ENCODE peak calls at places on chromosomes 6 and 20, in eight cellular contexts. K is tibial nerve; L is endothelial cell; W is WTC11; P is GM20000; M is GM06990; J is activated CD8-positive, alpha-beta T cell treated with anti-CD3 and anti-CD28 coated beads for 36 hours; Y is choroid plexus epithelial cell. B is an unnamed sample.

GRCh38 chr20:44956410-44956809 is 3.8 kb downstream of the TOMM34 start:
- DNase-seq in K (no peak), L (no peak), W (no peak), P (no peak), M (no peak), J (no peak), Y (no peak), B (no peak)

GRCh38 chr6:159594106-159594749 is 98.8 kb downstream of the SOD2 start:
- DNase-seq in K (no peak), L (no peak), W (no peak), P (no peak), M (no peak), J (no peak), Y (peak; percentile 57), B (peak; percentile 80)

GRCh38 chr6:35480176-35480575 is 12.0 kb downstream of the RPL10A start:
- DNase-seq in K (no peak), L (no peak), W (no peak), P (no peak), M (no peak), J (no peak), Y (no peak), B (no peak)

GRCh38 chr6:159983641-159984080 is 14.8 kb downstream of the IGF2R start:
- DNase-seq in K (no peak), L (no peak), W (no peak), P (no peak), M (no peak), J (no peak), Y (peak; percentile 81), B (peak; percentile 61)

GRCh38 chr20:47304287-47304686 is 52.2 kb downstream of the ZMYND8 start:
- DNase-seq in K (no peak), L (no peak), W (no peak), P (no peak), M (no peak), J (no peak), Y (peak; percentile 53), B (peak; percentile 34)

GRCh38 chr6:164121527-164121926 is 707.0 kb downstream of the QKI start:
- DNase-seq in K (no peak), L (no peak), W (no peak), P (no peak), M (no peak), J (no peak), Y (no peak), B (no peak)

GRCh38 chr20:44089987-44090674 is 96.9 kb downstream of the JPH2 start:
- DNase-seq in K (no peak), L (no peak), W (no peak), P (no peak), M (no peak), J (peak; percentile 37), Y (peak; percentile 85), B (peak; percentile 54)

GRCh38 chr6:164243949-164244348 is 829.4 kb downstream of the QKI start:
- DNase-seq in K (no peak), L (no peak), W (no peak), P (no peak), M (no peak), J (no peak), Y (no peak), B (no peak)

GRCh38 chr20:50227506-50227905 is 36.9 kb downstream of the CEBPB start:
- DNase-seq in K (no peak), L (no peak), W (no peak), P (no peak), M (no peak), J (no peak), Y (no peak), B (no peak)

GRCh38 chr6:156425374-156425773 is 351.8 kb upstream of the ARID1B start:
- DNase-seq in K (no peak), L (no peak), W (no peak), P (no peak), M (no peak), J (no peak), Y (peak; percentile 85), B (peak; percentile 98)

GRCh38 chr6:169638388-169638787 is 63.4 kb downstream of the WDR27 start:
- DNase-seq in K (no peak), L (no peak), W (no peak), P (no peak), M (no peak), J (no peak), Y (no peak), B (no peak)

GRCh38 chr6:169638915-169639314 is 62.9 kb downstream of the WDR27 start:
- DNase-seq in K (no peak), L (no peak), W (no peak), P (no peak), M (no peak), J (no peak), Y (no peak), B (no peak)

GRCh38 chr6:169640347-169640972 is 61.4 kb downstream of the WDR27 start:
- DNase-seq in K (no peak), L (no peak), W (no peak), P (no peak), M (no peak), J (no peak), Y (peak; percentile 39), B (no peak)

GRCh38 chr6:169640983-169641382 is 60.8 kb downstream of the WDR27 start:
- DNase-seq in K (no peak), L (no peak), W (no peak), P (no peak), M (no peak), J (no peak), Y (no peak), B (no peak)

DNA sequence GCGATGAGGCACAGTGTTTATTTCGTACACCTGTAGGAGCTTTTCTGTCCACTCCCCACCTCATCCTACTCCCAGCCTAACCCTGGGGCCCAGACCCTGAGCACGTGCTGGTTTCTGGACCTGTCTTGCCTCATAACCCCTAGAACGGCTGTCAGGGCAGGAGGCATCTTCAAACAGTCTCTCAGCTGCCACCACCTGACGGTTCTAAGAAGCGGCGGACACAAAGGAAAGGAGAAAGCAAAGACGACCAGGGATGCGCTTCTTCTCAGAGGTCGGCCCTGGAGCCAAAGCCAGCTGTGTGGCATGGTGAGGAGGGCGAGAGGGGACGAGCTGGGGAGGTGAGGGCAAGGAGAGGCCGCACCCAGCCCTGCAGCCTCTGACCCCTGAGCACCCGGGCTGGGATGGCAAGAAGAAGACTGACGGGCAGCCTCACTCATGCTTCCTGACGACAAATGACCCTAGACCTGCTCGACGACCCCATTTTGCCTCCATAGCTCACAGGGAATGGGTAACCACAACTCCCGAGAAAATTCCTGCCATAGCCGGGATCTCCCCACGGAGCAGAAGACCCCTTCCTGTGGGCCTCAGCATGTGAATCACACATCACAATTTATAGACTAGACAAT is 62.1 kb downstream of the WDR27 start:
- DNase-seq in K (no peak), L (no peak), W (no peak), P (no peak), M (no peak), J (no peak), Y (peak; percentile 16), B (no peak)
- TF ChIP-seq CTCF in K (no peak), L (no peak), W (no peak), P (no peak), M (no peak), J (no peak), Y (no peak), B (no peak)

GRCh38 chr20:32079655-32080109 is 27.6 kb downstream of the HCK start:
- DNase-seq in K (no peak), L (no peak), W (no peak), P (no peak), M (no peak), J (no peak), Y (no peak), B (no peak)
- TF ChIP-seq CTCF in K (no peak), L (no peak), W (no peak), P (no peak), M (peak; percentile 3), J (no peak), Y (no peak), B (no peak)

DNA sequence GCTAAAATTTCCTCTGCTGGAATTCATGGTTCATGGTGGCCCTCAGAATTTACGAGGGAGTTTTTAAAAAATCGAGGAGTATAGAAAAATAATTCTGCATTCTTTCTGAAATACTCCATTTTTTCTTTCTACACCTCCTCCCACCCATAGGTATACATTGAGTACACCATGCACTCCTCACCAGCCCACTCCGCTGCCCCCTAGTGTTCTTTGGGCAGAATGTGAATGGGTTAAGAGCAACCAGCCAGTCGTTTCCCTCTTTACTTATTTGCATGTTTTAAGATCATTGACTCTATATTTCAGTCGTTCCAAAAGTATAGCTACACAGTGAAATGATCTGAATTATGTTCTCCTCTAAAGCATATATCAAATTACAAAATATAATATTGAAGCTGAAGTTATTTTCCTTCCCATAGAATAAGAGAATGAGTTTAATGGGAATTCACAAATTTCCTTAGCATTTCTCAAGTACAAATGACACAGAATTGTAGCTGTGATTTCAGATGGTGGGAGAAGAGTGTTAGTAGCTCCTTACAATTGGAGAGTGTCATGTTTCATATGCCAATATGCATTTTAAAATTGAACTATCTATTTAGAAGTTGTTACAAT is 977.7 kb upstream of the SLC35B3 start:
- DNase-seq in K (no peak), L (peak; percentile 43), W (peak; percentile 57), P (peak; percentile 19), M (no peak), J (peak; percentile 36), Y (peak; percentile 41), B (no peak)
- TF ChIP-seq CTCF in K (no peak), L (peak; percentile 23), W (peak; percentile 42), P (peak; percentile 27), M (peak; percentile 81), J (peak; percentile 40), Y (peak; percentile 71), B (peak; percentile 63)

GRCh38 chr6:137011406-137011805 is 33.4 kb downstream of the IL20RA start:
- DNase-seq in K (no peak), L (no peak), W (no peak), P (no peak), M (no peak), J (no peak), Y (no peak), B (no peak)

GRCh38 chr6:137013031-137013430 is 31.7 kb downstream of the IL20RA start:
- DNase-seq in K (no peak), L (no peak), W (no peak), P (no peak), M (no peak), J (no peak), Y (no peak), B (peak; percentile 50)

GRCh38 chr6:137015943-137016342 is 28.8 kb downstream of the IL20RA start:
- DNase-seq in K (no peak), L (no peak), W (no peak), P (no peak), M (no peak), J (no peak), Y (no peak), B (no peak)

GRCh38 chr6:137016366-137016765 is 28.4 kb downstream of the IL20RA start:
- DNase-seq in K (no peak), L (no peak), W (no peak), P (no peak), M (no peak), J (no peak), Y (peak; percentile 23), B (peak; percentile 29)

GRCh38 chr6:137013738-137014602 is 30.8 kb downstream of the IL20RA start:
- DNase-seq in K (no peak), L (no peak), W (no peak), P (no peak), M (no peak), J (no peak), Y (peak; percentile 77), B (peak; percentile 57)
- TF ChIP-seq CTCF in K (no peak), L (no peak), W (no peak), P (no peak), M (peak; percentile 34), J (no peak), Y (peak; percentile 77), B (peak; percentile 75)